ENCODE peak calls at places on chromosome 15, in seven cellular contexts. W is stomach, C is ovary, U is transverse colon, I is tibial nerve, X is GM12878, Z is sigmoid colon. S is an unnamed sample.

GRCh38 chr15:35874260-35874905 is 328.4 kb upstream of the DPH6 start:
- DNase-seq in C (no peak), U (no peak), X (no peak), I (no peak), W (no peak), Z (no peak), S (no peak)

GRCh38 chr15:68315495-68316007 is 38.0 kb downstream of the FEM1B start:
- DNase-seq in I (no peak), Z (no peak), W (peak; percentile 13), C (peak; percentile 23), X (no peak), U (no peak), S (peak; percentile 8)

GRCh38 chr15:33211409-33211808 is 16.9 kb upstream of the FMN1 start:
- DNase-seq in C (no peak), X (no peak), I (peak; percentile 24), U (peak; percentile 31), W (peak; percentile 40), Z (peak; percentile 68), S (no peak)

GRCh38 chr15:70765504-70766281 is 2.3 kb upstream of the UACA start:
- DNase-seq in X (no peak), I (no peak), Z (no peak), U (no peak), C (no peak), W (no peak), S (no peak)

GRCh38 chr15:84804005-84804803 is 13.0 kb upstream of the ALPK3 start:
- DNase-seq in U (no peak), W (no peak), I (no peak), X (no peak), Z (peak; percentile 19), C (no peak), S (no peak)

GRCh38 chr15:92809880-92810361 is 90.2 kb upstream of the CHD2 start:
- DNase-seq in U (peak; percentile 68), I (no peak), Z (peak; percentile 80), W (no peak), C (peak; percentile 51), X (no peak), S (no peak)

GRCh38 chr15:60221356-60221755 is 176.4 kb downstream of the ANXA2 start:
- DNase-seq in W (no peak), C (no peak), U (no peak), I (no peak), Z (no peak), X (no peak), S (no peak)

GRCh38 chr15:48832648-48833047 is 21.8 kb upstream of the CEP152 start:
- DNase-seq in I (no peak), W (no peak), C (no peak), X (no peak), Z (no peak), U (no peak), S (no peak)

GRCh38 chr15:59371458-59372351 is 966 bp downstream of the MYO1E start:
- DNase-seq in Z (peak; percentile 67), X (no peak), W (peak; percentile 70), I (no peak), U (peak; percentile 55), C (peak; percentile 44), S (peak; percentile 92)

GRCh38 chr15:81284256-81285031 is 39.5 kb downstream of the STARD5 start:
- DNase-seq in X (no peak), I (no peak), U (peak; percentile 5), W (no peak), C (no peak), Z (no peak), S (no peak)

GRCh38 chr15:25498835-25499234 is 60.0 kb upstream of the UBE3A start:
- DNase-seq in W (no peak), I (no peak), X (no peak), Z (no peak), U (no peak), C (no peak), S (no peak)

GRCh38 chr15:28165791-28166190 is 66.7 kb upstream of the OCA2 start:
- DNase-seq in W (no peak), U (no peak), X (no peak), Z (no peak), I (no peak), C (no peak), S (no peak)

GRCh38 chr15:25691544-25692430 is 171.3 kb downstream of the ATP10A start:
- DNase-seq in W (no peak), I (no peak), Z (peak; percentile 32), U (no peak), X (no peak), C (no peak), S (no peak)

GRCh38 chr15:71718116-71718910 is 92.0 kb upstream of the NR2E3 start:
- DNase-seq in Z (no peak), I (no peak), C (no peak), W (no peak), U (no peak), X (no peak), S (no peak)

GRCh38 chr15:34065941-34066340 is 26.9 kb upstream of the AVEN start:
- DNase-seq in X (no peak), C (no peak), W (no peak), I (no peak), U (no peak), Z (no peak), S (no peak)

GRCh38 chr15:29377141-29377540 is 107.5 kb upstream of the NSMCE3 start:
- DNase-seq in U (no peak), C (no peak), Z (no peak), X (no peak), W (no peak), I (no peak), S (no peak)

GRCh38 chr15:70690491-70691281 is 72.7 kb downstream of the UACA start:
- DNase-seq in I (no peak), C (no peak), W (no peak), X (no peak), Z (no peak), U (no peak), S (no peak)

GRCh38 chr15:63995789-63996188 is 50.5 kb downstream of the DAPK2 start:
- DNase-seq in W (no peak), X (no peak), U (no peak), Z (no peak), I (no peak), C (no peak), S (no peak)

GRCh38 chr15:81442454-81442853 is 68.4 kb upstream of the TMC3 start:
- DNase-seq in W (no peak), Z (no peak), I (no peak), C (no peak), X (no peak), U (no peak), S (no peak)

GRCh38 chr15:49035825-49036224 is 10.4 kb downstream of the SECISBP2L start:
- DNase-seq in C (no peak), Z (no peak), X (no peak), W (no peak), I (no peak), U (no peak), S (no peak)

DNA sequence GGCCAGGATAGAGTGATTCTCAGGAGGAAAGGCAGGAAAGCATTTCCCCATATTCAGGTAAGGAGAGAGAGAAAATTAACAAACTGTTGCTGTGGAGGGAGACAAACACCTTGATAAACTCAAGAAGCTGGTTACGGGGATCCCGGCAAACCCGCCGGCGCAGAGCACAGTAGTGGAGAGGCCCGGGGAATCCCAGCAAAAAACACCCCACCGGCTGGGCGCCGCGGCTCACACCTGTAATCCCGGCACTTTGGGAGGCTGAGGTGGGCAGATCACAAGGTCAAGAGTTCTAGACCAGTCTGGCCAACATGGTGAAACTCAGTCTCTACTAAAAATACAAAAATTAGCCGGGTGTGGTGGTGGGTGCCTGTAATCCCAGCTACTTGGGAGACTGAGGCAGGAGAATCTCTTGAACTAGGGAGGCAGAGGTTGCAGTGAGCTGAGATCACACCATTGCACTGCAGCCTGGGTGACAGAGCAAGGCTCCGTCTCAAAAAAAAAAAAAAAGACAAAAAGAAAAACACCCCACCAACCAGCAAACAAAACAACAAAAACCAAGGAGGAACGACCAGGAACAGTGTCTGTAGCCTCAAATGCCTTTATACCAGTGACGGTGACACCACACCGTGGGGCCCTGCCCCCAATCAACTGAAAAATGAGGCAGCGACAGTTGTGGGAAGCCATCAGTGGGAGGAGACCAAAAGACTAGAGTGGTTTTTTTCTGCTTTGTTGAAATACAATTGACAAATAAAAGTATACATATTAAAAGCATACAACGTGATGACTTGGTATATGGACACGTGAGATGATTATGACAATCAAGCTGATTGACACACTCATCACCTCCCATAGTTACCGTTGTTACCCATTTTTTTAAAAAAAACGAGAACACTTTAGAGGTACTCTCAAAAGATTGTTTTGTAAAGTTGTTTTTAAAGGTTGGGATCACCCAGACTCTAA is 40.2 kb upstream of the IDH2 start:
- DNase-seq in W (no peak), U (no peak), I (no peak), C (no peak), Z (no peak), X (no peak), S (no peak)
- TF ChIP-seq EP300 in W (no peak), U (no peak), I (no peak), C (no peak), Z (no peak), X (no peak), S (no peak)

GRCh38 chr15:99929266-99929665 is 196.0 kb upstream of the LYSMD4 start:
- DNase-seq in Z (no peak), U (no peak), I (no peak), W (no peak), X (no peak), C (no peak), S (no peak)
- H3K27me3 ChIP-seq in Z (no peaks in the 10 kb centered on the region), U (peaks cover 4% of the 10 kb centered on the region), I (no peaks in the 10 kb centered on the region), W (no peaks in the 10 kb centered on the region), X (no peaks in the 10 kb centered on the region), C (no peaks in the 10 kb centered on the region), S (no peaks in the 10 kb centered on the region)

GRCh38 chr15:38871638-38872037 is 307.0 kb upstream of the RASGRP1 start:
- DNase-seq in Z (no peak), C (no peak), W (no peak), I (no peak), X (no peak), U (no peak), S (no peak)
- H3K4me3 ChIP-seq in Z (no peak overlapping the region), C (no peak overlapping the region), W (no peak overlapping the region), I (no peak overlapping the region), X (no peak overlapping the region), U (no peak overlapping the region), S (no peak overlapping the region)

GRCh38 chr15:52021128-52021671 is 2.2 kb downstream of the MAPK6 start:
- DNase-seq in C (no peak), U (peak; percentile 47), Z (peak; percentile 75), I (no peak), W (peak; percentile 40), X (no peak), S (peak; percentile 79)
- TF ChIP-seq EP300 in C (no peak), U (no peak), Z (no peak), I (no peak), W (no peak), X (peak; percentile 9), S (no peak)

GRCh38 chr15:36880226-36880912 is 220.0 kb downstream of the MEIS2 start:
- DNase-seq in Z (no peak), X (no peak), U (no peak), C (no peak), W (no peak), I (no peak), S (no peak)
- H3K27me3 ChIP-seq in Z (no peaks in the 10 kb centered on the region), X (peaks cover 11% of the 10 kb centered on the region), U (peaks cover 96% of the 10 kb centered on the region), C (no peaks in the 10 kb centered on the region), W (peaks cover 53% of the 10 kb centered on the region), I (no peaks in the 10 kb centered on the region), S (peaks cover 5% of the 10 kb centered on the region)

GRCh38 chr15:65028338-65028737 is 1.1 kb downstream of the MTFMT start:
- DNase-seq in I (no peak), C (no peak), W (no peak), X (no peak), Z (no peak), U (no peak), S (no peak)
- H3K4me3 ChIP-seq in I (peak overlapping the region; percentile 94), C (peak overlapping the region; percentile 83), W (peak overlapping the region; percentile 72), X (peak overlapping the region; percentile 95), Z (peak overlapping the region; percentile 94), U (peak overlapping the region; percentile 88), S (peak overlapping the region; percentile 86)

S was measured in upper lobe of left lung.